ENCODE peak calls at places on chromosomes 5 and 9, in seven cellular contexts. W is ELR; G is NCI-H1105; D is WTC11; C is GM13977; K is NCI-H2107; R is CD8-positive, alpha-beta memory T cell. L is an unnamed sample.

GRCh38 chr9:79611091-79611614 is 39.4 kb downstream of the TLE4 start:
- DNase-seq in W (peak; percentile 92), R (no peak), K (no peak), C (no peak), G (no peak), D (no peak), L (peak; percentile 97)

GRCh38 chr9:96721731-96722429 is 56.0 kb downstream of the ZNF510 start:
- DNase-seq in D (no peak), R (no peak), C (no peak), K (no peak), W (no peak), G (no peak), L (no peak)

GRCh38 chr5:169803077-169803981 is 166.3 kb downstream of the DOCK2 start:
- DNase-seq in R (no peak), W (peak; percentile 96), K (no peak), C (no peak), D (no peak), G (no peak), L (peak; percentile 53)

GRCh38 chr9:87950765-87951488 is 23.4 kb downstream of the CDK20 start:
- DNase-seq in K (no peak), R (no peak), W (peak; percentile 64), G (no peak), C (peak; percentile 43), D (no peak), L (no peak)

GRCh38 chr9:36677611-36678010 is 104.9 kb downstream of the MELK start:
- DNase-seq in W (no peak), G (no peak), K (no peak), C (no peak), R (no peak), D (no peak), L (no peak)

GRCh38 chr9:136228107-136228875 is 17.3 kb downstream of the QSOX2 start:
- DNase-seq in C (no peak), K (no peak), G (no peak), R (no peak), W (peak; percentile 96), D (no peak), L (no peak)

GRCh38 chr5:139575751-139576150 is 14.6 kb downstream of the UBE2D2 start:
- DNase-seq in D (no peak), W (no peak), G (no peak), K (no peak), C (no peak), R (no peak), L (no peak)

GRCh38 chr5:142248853-142249462 is 75.9 kb downstream of the SPRY4 start:
- DNase-seq in C (no peak), D (peak; percentile 23), K (no peak), R (no peak), W (no peak), G (no peak), L (no peak)

GRCh38 chr9:137494550-137495351 is 35.6 kb upstream of the NSMF start:
- DNase-seq in K (no peak), D (no peak), W (no peak), R (no peak), G (no peak), C (no peak), L (no peak)

GRCh38 chr5:172044631-172045314 is 38.3 kb upstream of the FBXW11 start:
- DNase-seq in C (no peak), W (no peak), R (no peak), D (no peak), K (no peak), G (no peak), L (no peak)

GRCh38 chr5:6365142-6365976 is 13.0 kb downstream of the MED10 start:
- DNase-seq in C (no peak), R (no peak), D (no peak), G (no peak), K (no peak), W (peak; percentile 66), L (no peak)

GRCh38 chr5:43643750-43644149 is 40.8 kb downstream of the NNT start:
- DNase-seq in R (no peak), C (no peak), W (no peak), G (no peak), K (no peak), D (no peak), L (no peak)

GRCh38 chr5:150398432-150399157 is 14.1 kb downstream of the CD74 start:
- DNase-seq in G (no peak), W (no peak), C (peak; percentile 85), R (no peak), K (no peak), D (peak; percentile 28), L (no peak)

GRCh38 chr5:139660105-139660915 is 12.2 kb downstream of the CXXC5 start:
- DNase-seq in G (no peak), C (no peak), R (no peak), W (peak; percentile 60), K (no peak), D (no peak), L (no peak)

GRCh38 chr5:26034813-26035212 is 1003.6 kb downstream of the CDH9 start:
- DNase-seq in C (no peak), W (no peak), K (no peak), G (no peak), R (no peak), D (no peak), L (no peak)

GRCh38 chr5:178236685-178237084 is 4.1 kb upstream of the PHYKPL start:
- DNase-seq in R (no peak), G (no peak), D (no peak), W (no peak), K (no peak), C (no peak), L (no peak)

GRCh38 chr9:127455299-127455992 is 4.1 kb downstream of the LRSAM1 start:
- DNase-seq in K (no peak), W (peak; percentile 17), C (no peak), R (no peak), G (no peak), D (no peak), L (no peak)

GRCh38 chr5:158010831-158011230 is 151.9 kb upstream of the CLINT1 start:
- DNase-seq in W (no peak), R (no peak), D (no peak), K (no peak), G (no peak), C (no peak), L (no peak)

GRCh38 chr9:134323741-134324358 is 2.4 kb upstream of the RXRA start:
- DNase-seq in G (no peak), C (no peak), D (no peak), R (no peak), W (no peak), K (no peak), L (no peak)

GRCh38 chr9:28696960-28697359 is 1123.7 kb upstream of the C9orf72 start:
- DNase-seq in D (no peak), C (no peak), G (no peak), K (no peak), W (no peak), R (no peak), L (no peak)

GRCh38 chr5:143204474-143205246 is 198.8 kb downstream of the NR3C1 start:
- DNase-seq in R (no peak), K (no peak), D (no peak), G (no peak), W (no peak), C (no peak), L (no peak)

GRCh38 chr5:60529001-60529400 is 171.0 kb downstream of the DEPDC1B start:
- DNase-seq in R (no peak), K (no peak), W (no peak), D (no peak), G (no peak), C (no peak), L (no peak)

GRCh38 chr9:111833941-111834340 is 39.2 kb upstream of the SHOC1 start:
- DNase-seq in C (no peak), G (no peak), R (no peak), D (no peak), K (no peak), W (peak; percentile 48), L (no peak)

GRCh38 chr9:91809581-91810285 is 140.3 kb downstream of the ROR2 start:
- DNase-seq in C (no peak), W (peak; percentile 16), D (no peak), R (no peak), K (no peak), G (no peak), L (no peak)

GRCh38 chr9:125142560-125143376 is 560 bp downstream of the SCAI start:
- DNase-seq in G (peak; percentile 2), K (no peak), W (no peak), D (peak; percentile 61), C (no peak), R (peak; percentile 26), L (no peak)

GRCh38 chr9:33029106-33029788 is 4.2 kb downstream of the DNAJA1 start:
- DNase-seq in G (no peak), W (peak; percentile 19), R (no peak), C (no peak), D (no peak), K (no peak), L (no peak)

GRCh38 chr9:117860849-117861248 is 156.6 kb downstream of the TLR4 start:
- DNase-seq in C (no peak), W (no peak), K (no peak), D (no peak), G (no peak), R (no peak), L (no peak)

GRCh38 chr5:143931389-143931984 is 119.5 kb downstream of the HMHB1 start:
- DNase-seq in W (no peak), G (peak; percentile 27), R (no peak), C (no peak), K (no peak), D (no peak), L (no peak)

GRCh38 chr5:92775711-92776615 is 805.1 kb downstream of the NR2F1-AS1 start:
- DNase-seq in K (no peak), R (no peak), D (no peak), W (peak; percentile 71), G (no peak), C (no peak), L (no peak)

GRCh38 chr5:43042176-43042625 is 2.1 kb upstream of the ANXA2R start:
- DNase-seq in C (peak; percentile 66), R (peak; percentile 78), D (peak; percentile 65), W (peak; percentile 85), K (peak; percentile 54), G (peak; percentile 70), L (no peak)

GRCh38 chr9:108468364-108468763 is 387.4 kb downstream of the ACTL7B start:
- DNase-seq in R (no peak), W (peak; percentile 70), K (no peak), C (peak; percentile 22), D (peak; percentile 78), G (no peak), L (no peak)

GRCh38 chr5:176629853-176630680 is at the start of the genes EIF4E1B and SNCB:
- DNase-seq in C (peak; percentile 90), R (no peak), G (peak; percentile 36), K (peak; percentile 49), W (peak; percentile 61), D (peak; percentile 72), L (no peak)

GRCh38 chr5:96963267-96963666 is 27.4 kb downstream of the LNPEP start:
- DNase-seq in C (no peak), R (no peak), W (peak; percentile 73), D (no peak), K (no peak), G (no peak), L (peak; percentile 12)

GRCh38 chr5:52864376-52864775 is 76.7 kb downstream of the ITGA1 start:
- DNase-seq in G (no peak), R (no peak), W (no peak), K (no peak), D (no peak), C (no peak), L (peak; percentile 76)

GRCh38 chr5:68216737-68217231 is 1.2 kb downstream of the PIK3R1 start:
- DNase-seq in G (no peak), C (peak; percentile 60), K (no peak), W (peak; percentile 50), R (no peak), D (no peak), L (no peak)

GRCh38 chr5:156914371-156914737 is 48.7 kb downstream of the TIMD4 start:
- DNase-seq in G (no peak), C (no peak), R (no peak), D (no peak), W (no peak), K (no peak), L (no peak)

GRCh38 chr9:22975921-22976320 is 529.3 kb downstream of the DMRTA1 start:
- DNase-seq in D (no peak), K (no peak), G (no peak), C (no peak), R (no peak), W (peak; percentile 44), L (peak; percentile 3)

GRCh38 chr9:131530546-131530929 is 525 bp downstream of the UCK1 start:
- DNase-seq in W (peak; percentile 65), R (no peak), D (peak; percentile 58), C (peak; percentile 70), K (no peak), G (no peak), L (no peak)

L was measured in astrocyte of the cerebellum.